ENCODE peak calls at places on chromosomes 2 and 18, in four cellular contexts. P is epithelial cell of esophagus, V is body of pancreas, U is MM.1S. L is an unnamed sample.

GRCh38 chr2:8316356-8316755 is 365.5 kb upstream of the ID2 start:
- DNase-seq in V (no peak), P (no peak), U (no peak), L (no peak)

GRCh38 chr2:104866883-104867350 is 13.0 kb downstream of the POU3F3 start:
- DNase-seq in P (no peak), V (no peak), U (no peak), L (no peak)

GRCh38 chr2:138403431-138403927 is 98.1 kb upstream of the SPOPL start:
- DNase-seq in P (no peak), U (no peak), V (no peak), L (no peak)

GRCh38 chr2:137809837-137810236 is 154.4 kb upstream of the HNMT start:
- DNase-seq in U (no peak), V (no peak), P (no peak), L (no peak)

GRCh38 chr2:185806783-185807182 is 68.2 kb downstream of the FSIP2 start:
- DNase-seq in U (no peak), V (no peak), P (no peak), L (no peak)

GRCh38 chr2:72204156-72204781 is 56.6 kb upstream of the CYP26B1 start:
- DNase-seq in V (no peak), P (no peak), U (no peak), L (no peak)

GRCh38 chr2:95377216-95377530 is 25.3 kb upstream of the FAHD2A start:
- DNase-seq in V (no peak), U (no peak), P (no peak), L (no peak)

GRCh38 chr2:161307676-161308075 is 549 bp upstream of the PSMD14 start:
- DNase-seq in V (no peak), U (no peak), P (no peak), L (no peak)

GRCh38 chr18:48777026-48777736 is 173.6 kb downstream of the SMAD7 start:
- DNase-seq in P (peak; percentile 50), U (peak; percentile 68), V (peak; percentile 73), L (no peak)

GRCh38 chr2:79630972-79631551 is 118.2 kb downstream of the CTNNA2 start:
- DNase-seq in V (no peak), P (no peak), U (no peak), L (no peak)

GRCh38 chr2:51165534-51166260 is 133.8 kb upstream of the NRXN1 start:
- DNase-seq in P (no peak), V (no peak), U (peak; percentile 39), L (no peak)

GRCh38 chr2:120667981-120668380 is 67.7 kb upstream of the GLI2 start:
- DNase-seq in U (no peak), P (no peak), V (no peak), L (no peak)

GRCh38 chr2:127597046-127597983 is 48.6 kb upstream of the GPR17 start:
- DNase-seq in V (no peak), U (no peak), P (no peak), L (no peak)

GRCh38 chr2:230660294-230661060 is 52.2 kb upstream of the CAB39 start:
- DNase-seq in P (no peak), V (peak; percentile 23), U (peak; percentile 87), L (no peak)

GRCh38 chr2:113198790-113199612 is 25.2 kb downstream of the PSD4 start:
- DNase-seq in P (peak; percentile 88), U (peak; percentile 56), V (peak; percentile 93), L (no peak)

GRCh38 chr2:162480067-162480466 is 136.1 kb downstream of the GCA start:
- DNase-seq in V (no peak), P (peak; percentile 70), U (no peak), L (no peak)

GRCh38 chr2:101622633-101623521 is 74.6 kb upstream of the MAP4K4 start:
- DNase-seq in U (no peak), P (no peak), V (no peak), L (no peak)

GRCh38 chr2:164314148-164314547 is 307.1 kb downstream of the GRB14 start:
- DNase-seq in V (peak; percentile 9), P (peak; percentile 21), U (no peak), L (peak; percentile 51)

GRCh38 chr2:69464575-69464974 is 27.3 kb upstream of the NFU1 start:
- DNase-seq in U (no peak), P (peak; percentile 99), V (peak; percentile 20), L (no peak)

GRCh38 chr2:119694994-119695521 is 16.1 kb downstream of the TMEM177 start:
- DNase-seq in P (peak; percentile 38), U (no peak), V (peak; percentile 45), L (no peak)

GRCh38 chr2:218482651-218483050 is 63.7 kb downstream of the VIL1 start:
- DNase-seq in P (no peak), U (peak; percentile 23), V (no peak), L (no peak)

DNA sequence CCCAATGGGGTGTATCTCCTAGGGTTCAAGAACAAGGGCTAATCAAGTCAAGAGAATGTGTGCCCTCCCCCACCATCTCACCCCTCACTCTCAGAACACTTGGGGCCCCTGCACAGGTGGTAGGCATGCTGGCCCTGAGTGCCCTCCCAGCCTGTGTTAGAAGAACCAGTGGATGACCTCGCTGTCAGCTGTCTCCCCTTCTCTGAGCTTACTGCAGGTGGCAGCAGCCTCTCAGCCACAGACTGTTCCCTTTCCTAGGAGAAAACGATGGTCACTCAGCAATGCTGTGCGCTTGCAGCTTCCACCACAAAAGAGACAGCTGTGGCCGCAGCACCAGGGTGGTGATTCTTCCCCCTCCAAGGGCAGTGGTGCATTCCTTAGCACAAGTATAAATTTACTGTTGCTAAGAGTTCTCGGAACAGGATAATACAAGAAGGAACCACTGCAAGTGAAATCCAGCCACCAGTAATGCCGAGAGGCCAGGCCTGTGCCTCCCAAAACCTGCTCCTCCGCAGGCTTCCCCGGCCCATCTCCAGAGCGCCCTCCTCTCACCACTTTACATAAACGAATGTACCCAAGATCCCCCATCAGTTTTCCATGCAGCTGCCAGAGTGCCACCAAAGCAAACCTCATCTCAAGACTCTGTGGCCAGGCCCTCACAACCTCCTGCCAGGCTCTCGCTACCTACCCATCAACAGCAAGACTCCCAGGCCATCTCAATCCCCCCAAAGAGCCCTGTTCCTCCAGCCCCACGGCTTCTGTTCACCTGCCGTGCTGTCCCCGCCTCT is 935 bp upstream of the RAMP1 start:
- DNase-seq in V (peak; percentile 84), P (peak; percentile 85), U (peak; percentile 43), L (peak; percentile 60)
- TF ChIP-seq CTCF in V (peak; percentile 94), P (peak; percentile 96), U (peak; percentile 53), L (peak; percentile 96)

DNA sequence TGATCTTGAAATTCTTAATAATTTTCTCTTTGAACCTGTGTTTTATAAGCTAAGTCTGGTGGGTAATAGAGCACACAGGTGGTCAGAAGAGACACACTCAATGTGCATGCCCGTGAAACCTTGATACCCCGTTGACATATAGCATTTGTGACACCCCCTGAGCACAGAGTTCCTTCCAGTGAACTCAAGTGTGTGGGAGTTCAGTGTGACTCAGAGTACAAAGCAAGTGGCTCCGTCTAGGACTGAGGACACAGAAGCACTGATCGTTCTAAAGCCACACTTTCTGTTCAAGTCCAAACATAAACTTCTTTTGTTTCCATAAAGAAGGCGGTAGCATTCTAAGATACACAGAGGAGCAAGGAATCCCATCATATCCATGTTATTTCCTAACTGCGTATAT is 523.6 kb downstream of the PID1 start:
- DNase-seq in U (no peak), P (peak; percentile 24), V (no peak), L (no peak)
- H3K4me3 ChIP-seq in U (no peak overlapping the region), P (no peak overlapping the region), V (no peak overlapping the region), L (no peak overlapping the region)

DNA sequence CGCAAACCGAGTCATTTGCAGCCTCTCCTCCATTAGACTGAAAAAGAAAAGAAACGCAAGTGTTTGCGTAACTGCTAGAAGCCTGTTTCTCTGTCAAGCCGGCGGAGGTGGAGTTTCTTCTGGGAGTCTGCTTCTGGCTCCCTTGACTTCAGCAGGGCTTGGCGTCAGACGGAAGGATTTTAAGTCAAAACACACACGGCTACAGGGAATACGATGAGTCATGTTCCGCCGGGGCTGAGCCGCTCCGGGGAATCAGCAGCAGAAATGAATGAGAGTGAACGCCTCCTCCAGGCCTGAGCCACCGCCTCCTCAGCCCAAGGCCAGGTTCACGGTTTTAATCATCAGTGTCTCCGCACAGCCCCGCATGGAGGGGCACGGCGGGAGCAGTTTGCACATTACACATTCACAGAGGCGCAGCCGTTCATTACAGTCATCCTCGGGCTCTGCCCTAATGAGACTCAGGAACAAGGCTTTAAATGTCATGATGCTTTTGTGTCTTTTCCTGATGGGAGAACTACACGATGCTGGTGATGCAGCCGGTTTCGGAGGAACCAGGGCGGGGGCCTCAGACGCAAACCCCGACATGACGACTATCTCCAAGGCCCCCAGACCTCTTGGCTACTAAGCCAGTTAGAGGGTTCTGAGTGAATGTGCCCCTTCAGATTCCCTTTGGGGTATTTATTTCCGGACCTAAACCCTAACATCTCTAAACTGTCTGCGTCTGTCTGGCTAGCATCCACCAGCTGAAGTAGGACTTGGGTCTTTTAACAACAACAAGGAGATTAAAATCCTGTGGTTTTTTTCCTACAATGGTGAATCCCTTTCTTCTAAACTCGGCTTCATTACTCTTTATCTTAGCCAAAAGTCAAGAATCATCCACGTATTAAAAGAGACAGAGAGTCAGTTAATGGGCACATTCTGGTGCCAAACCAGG is 11.1 kb upstream of the SCG2 start:
- DNase-seq in U (no peak), P (peak; percentile 98), V (peak; percentile 75), L (no peak)
- TF ChIP-seq CTCF in U (no peak), P (no peak), V (no peak), L (no peak)

DNA sequence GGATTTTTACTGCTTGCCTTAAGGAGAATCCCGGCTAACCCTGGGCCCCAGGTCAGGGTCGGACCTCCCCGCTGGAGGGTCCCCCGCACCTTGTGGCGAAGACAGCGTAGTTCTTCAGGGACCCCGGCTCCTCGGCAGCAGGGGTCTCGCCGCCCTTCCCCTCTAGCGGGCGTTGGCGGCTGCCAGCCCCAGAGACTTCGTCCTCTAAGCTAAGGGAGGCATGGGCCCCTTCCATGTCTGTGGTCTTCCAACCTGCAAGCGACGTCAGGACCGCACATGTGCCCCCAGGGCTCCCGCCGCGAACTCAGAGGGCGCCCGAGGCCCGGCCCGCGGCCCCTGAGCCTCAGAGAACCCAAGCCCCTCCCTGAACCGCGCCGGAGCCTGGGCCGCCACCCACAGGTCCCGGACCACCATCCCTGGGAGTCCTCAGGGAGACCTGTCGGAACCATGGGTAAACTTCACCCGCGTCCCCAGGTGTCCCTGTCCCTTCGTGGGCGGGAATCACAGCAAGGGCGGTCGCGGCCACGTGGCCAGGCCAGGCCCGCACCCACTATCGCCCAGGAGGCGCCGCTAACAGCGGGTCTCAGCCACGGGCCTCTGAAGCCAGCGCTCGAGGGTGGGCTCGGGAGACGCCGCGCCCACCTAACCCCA is 562 bp downstream of the ANKMY1 start:
- DNase-seq in V (peak; percentile 6), U (no peak), P (no peak), L (no peak)
- H3K4me3 ChIP-seq in V (no peak overlapping the region), U (no peak overlapping the region), P (peak overlapping the region; percentile 48), L (peak overlapping the region; percentile 56)

GRCh38 chr2:207258191-207258991 is 92.6 kb upstream of the KLF7 start:
- DNase-seq in U (no peak), P (peak; percentile 92), V (no peak), L (peak; percentile 97)
- TF ChIP-seq CTCF in U (no peak), P (peak; percentile 10), V (no peak), L (no peak)

L was measured in LNCaP clone FGC.